ENCODE peak calls at places on chromosomes 7 and 10, in five cellular contexts. Q is activated CD4-positive, alpha-beta T cell treated with anti-CD3 and anti-CD28 coated beads, Interleukin-2, amount 10 ng/mL, durations not matched to agents 7 days and 5 days; R is left ventricle myocardium superior; D is glutamatergic neuron; W is stimulated activated CD8-positive, alpha-beta memory T cell treated with anti-CD3 and anti-CD28 coated beads, Interleukin-2, amount 100 ng/mL, for 48 hours. G is an unnamed sample.

GRCh38 chr10:103583871-103584215 is 90.3 kb downstream of the NEURL1 start:
- DNase-seq in Q (no peak), R (no peak), D (no peak), W (no peak), G (no peak)

GRCh38 chr10:70458329-70459060 is 17.0 kb upstream of the NODAL start:
- DNase-seq in Q (no peak), R (peak; percentile 88), D (peak; percentile 64), W (peak; percentile 54), G (peak; percentile 70)

GRCh38 chr7:4236389-4236788 is 445.7 kb upstream of the FOXK1 start:
- DNase-seq in Q (no peak), R (no peak), D (no peak), W (no peak), G (no peak)

GRCh38 chr10:126397640-126398382 is 9.5 kb upstream of the ADAM12 start:
- DNase-seq in Q (no peak), R (no peak), D (no peak), W (no peak), G (peak; percentile 31)

GRCh38 chr10:132394936-132395703 is 1.9 kb upstream of the PWWP2B start:
- DNase-seq in Q (no peak), R (peak; percentile 28), D (peak; percentile 19), W (no peak), G (no peak)

GRCh38 chr7:127239814-127240213 is 12.9 kb downstream of the GRM8 start:
- DNase-seq in Q (no peak), R (no peak), D (no peak), W (no peak), G (no peak)

GRCh38 chr7:51455948-51456347 is 139.3 kb upstream of the COBL start:
- DNase-seq in Q (no peak), R (no peak), D (peak; percentile 51), W (no peak), G (no peak)

GRCh38 chr7:29430279-29430949 is 133.2 kb upstream of the PRR15 start:
- DNase-seq in Q (no peak), R (no peak), D (no peak), W (no peak), G (no peak)

GRCh38 chr10:37263304-37263703 is 137.9 kb downstream of the ANKRD30A start:
- DNase-seq in Q (no peak), R (no peak), D (no peak), W (no peak), G (no peak)

GRCh38 chr7:120988591-120989299 is at the start of gene CPED1:
- DNase-seq in Q (peak; percentile 12), R (peak; percentile 91), D (peak; percentile 67), W (peak; percentile 23), G (peak; percentile 67)

G was measured in body of pancreas.